ENCODE peak calls at places on chromosomes 12 and 14, in ten cellular contexts. Z, W, F, G, Y, H, V, T, N and O are unnamed samples.

GRCh38 chr12:101599771-101600486 is 5.2 kb downstream of the MYBPC1 start:
- DNase-seq in W (no peak), F (no peak), T (no peak), Y (no peak), Z (no peak), G (no peak), N (no peak), H (no peak), V (no peak), O (no peak)

GRCh38 chr12:123998344-123998941 is 25.4 kb downstream of the ZNF664 start:
- DNase-seq in N (no peak), G (no peak), V (no peak), H (no peak), Y (no peak), Z (no peak), W (no peak), F (no peak), T (no peak), O (no peak)

GRCh38 chr12:104083769-104084475 is 19.6 kb downstream of the HCFC2 start:
- DNase-seq in F (no peak), T (no peak), W (no peak), V (no peak), H (no peak), G (no peak), N (no peak), Z (no peak), Y (no peak), O (no peak)

GRCh38 chr14:35285991-35286564 is 6.1 kb upstream of the PSMA6 start:
- DNase-seq in Z (no peak), F (no peak), W (no peak), H (no peak), G (no peak), T (no peak), Y (no peak), N (no peak), V (no peak), O (no peak)

GRCh38 chr12:53538209-53538689 is 31.0 kb upstream of the NPFF start:
- DNase-seq in H (no peak), T (no peak), G (no peak), W (peak), N (no peak), V (no peak), F (no peak), Z (no peak), Y (no peak), O (no peak)

GRCh38 chr12:81128930-81129554 is 51.2 kb downstream of the ACSS3 start:
- DNase-seq in G (no peak), V (peak), F (no peak), W (peak), T (no peak), N (no peak), Z (no peak), Y (peak), H (no peak), O (peak)

GRCh38 chr14:83873626-83874025 is 1656.3 kb upstream of the FLRT2 start:
- DNase-seq in F (no peak), H (no peak), G (no peak), N (no peak), T (no peak), Z (no peak), Y (no peak), W (no peak), V (no peak), O (no peak)

GRCh38 chr12:47276253-47277070 is 196.7 kb upstream of the AMIGO2 start:
- DNase-seq in H (no peak), Z (no peak), G (no peak), F (no peak), W (peak), T (no peak), Y (no peak), V (no peak), N (no peak), O (peak)

GRCh38 chr14:36424478-36425102 is 95.4 kb downstream of the NKX2-1 start:
- DNase-seq in Y (no peak), H (no peak), G (no peak), T (no peak), W (no peak), F (no peak), V (no peak), Z (no peak), N (no peak), O (no peak)

GRCh38 chr14:102616799-102617198 is 24.4 kb downstream of the RCOR1 start:
- DNase-seq in F (no peak), T (no peak), G (no peak), W (peak), Y (no peak), N (no peak), V (no peak), H (no peak), Z (no peak), O (no peak)
- H3K27ac ChIP-seq in F (no peak), T (no peak), G (no peak), W (no peak), Y (no peak), N (no peak), V (no peak), H (no peak), Z (no peak), O (no peak)

GRCh38 chr14:77069551-77069950 is 28.5 kb upstream of the CIPC start:
- DNase-seq in V (no peak), H (no peak), Y (no peak), G (no peak), F (no peak), Z (no peak), N (no peak), W (no peak), T (no peak), O (no peak)

GRCh38 chr14:77076118-77076631 is 21.9 kb upstream of the CIPC start:
- DNase-seq in N (no peak), Z (peak), H (no peak), F (peak), T (peak), V (no peak), Y (peak), G (peak), W (no peak), O (no peak)

GRCh38 chr14:77071938-77072388 is 26.1 kb upstream of the CIPC start:
- DNase-seq in N (no peak), H (no peak), Z (no peak), Y (no peak), W (peak), G (no peak), V (peak), F (no peak), T (peak), O (peak)

GRCh38 chr14:77077040-77077439 is 21.0 kb upstream of the CIPC start:
- DNase-seq in Z (no peak), T (peak), F (no peak), V (no peak), W (no peak), G (no peak), Y (no peak), N (no peak), H (no peak), O (no peak)

DNA sequence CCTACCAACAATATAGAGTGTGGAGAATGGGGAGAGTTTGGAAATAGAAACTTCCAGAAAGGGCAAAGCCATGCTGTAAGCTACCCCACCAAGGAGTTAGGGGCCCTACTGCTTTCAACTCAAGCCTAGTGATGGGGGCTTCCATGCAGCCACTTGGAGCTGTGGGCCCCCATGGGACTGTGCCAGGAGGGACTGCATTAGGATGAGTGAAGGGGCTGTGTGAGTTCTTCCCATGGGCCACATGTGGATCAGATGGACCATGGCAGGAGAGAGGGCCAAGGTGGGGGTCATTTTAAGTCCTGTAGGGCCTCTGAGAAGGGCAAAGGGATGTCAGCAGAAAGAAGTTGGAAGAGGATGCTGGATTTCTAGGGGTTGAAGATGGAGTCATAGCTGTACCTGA is 23.1 kb upstream of the CIPC start:
- DNase-seq in V (no peak), Z (no peak), T (no peak), G (no peak), F (no peak), W (no peak), H (no peak), Y (no peak), N (no peak), O (no peak)
- H3K27ac ChIP-seq in V (no peak), Z (no peak), T (peak), G (peak), F (peak), W (no peak), H (no peak), Y (no peak), N (no peak), O (no peak)

GRCh38 chr12:61652265-61652664 is 607.9 kb upstream of the USP15 start:
- DNase-seq in H (no peak), N (no peak), F (no peak), W (no peak), Y (no peak), Z (no peak), T (no peak), V (no peak), G (no peak), O (no peak)
- H3K27ac ChIP-seq in H (no peak), N (no peak), F (no peak), W (no peak), Y (no peak), Z (no peak), T (no peak), V (no peak), G (no peak), O (no peak)

GRCh38 chr14:103526914-103527248 is 2.1 kb upstream of the TRMT61A start:
- DNase-seq in G (no peak), Z (no peak), V (no peak), W (no peak), N (no peak), F (no peak), T (no peak), Y (no peak), H (no peak), O (no peak)

GRCh38 chr14:103528158-103528511 is 861 bp upstream of the TRMT61A start:
- DNase-seq in G (no peak), H (no peak), N (no peak), F (no peak), Y (no peak), Z (no peak), V (no peak), T (no peak), W (peak), O (no peak)

GRCh38 chr14:103524002-103524785 is 1.6 kb upstream of the CKB start:
- DNase-seq in G (no peak), F (no peak), N (no peak), Z (no peak), V (no peak), H (no peak), T (no peak), Y (no peak), W (no peak), O (no peak)

GRCh38 chr14:103527408-103528157 is 1.4 kb upstream of the TRMT61A start:
- DNase-seq in F (no peak), G (no peak), Y (no peak), W (peak), H (no peak), V (no peak), T (no peak), Z (no peak), N (no peak), O (no peak)

DNA sequence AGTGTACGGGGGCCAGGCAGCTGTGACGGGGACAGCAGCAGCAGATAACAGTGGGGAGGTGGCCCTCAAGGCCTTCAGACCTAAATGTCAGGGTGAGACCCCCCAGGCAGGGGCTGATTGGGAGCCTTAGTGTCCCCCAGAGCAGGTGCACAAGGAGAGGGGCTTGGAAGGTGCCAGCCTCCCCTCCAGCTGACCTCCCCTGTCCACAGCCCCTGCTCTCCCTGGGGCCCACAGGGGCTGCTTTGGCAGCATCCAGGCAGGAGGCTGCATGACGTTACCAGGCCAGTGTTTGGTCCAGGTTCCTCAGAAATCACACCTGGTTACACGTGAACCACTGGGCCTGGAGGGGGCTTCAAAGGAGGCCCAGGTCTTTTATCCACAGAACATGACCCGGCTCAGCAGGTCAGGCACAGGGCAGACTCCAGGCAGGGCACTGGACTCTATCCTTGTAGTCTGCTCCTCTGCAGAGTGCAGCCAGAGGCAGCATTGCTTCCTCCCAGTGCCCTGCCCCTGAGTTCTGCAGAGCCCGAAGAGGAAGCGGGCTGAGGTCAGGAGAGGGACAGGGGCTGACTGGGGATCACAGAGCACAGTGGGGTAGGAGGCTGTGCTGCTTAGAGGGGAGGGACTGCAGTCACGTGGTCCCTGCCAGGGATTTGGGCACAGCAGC is 2.6 kb upstream of the TRMT61A start:
- DNase-seq in G (no peak), N (no peak), F (no peak), W (no peak), Z (no peak), H (no peak), V (no peak), Y (no peak), T (no peak), O (no peak)
- H3K27ac ChIP-seq in G (no peak), N (no peak), F (peak), W (no peak), Z (no peak), H (no peak), V (no peak), Y (no peak), T (peak), O (peak)

DNA sequence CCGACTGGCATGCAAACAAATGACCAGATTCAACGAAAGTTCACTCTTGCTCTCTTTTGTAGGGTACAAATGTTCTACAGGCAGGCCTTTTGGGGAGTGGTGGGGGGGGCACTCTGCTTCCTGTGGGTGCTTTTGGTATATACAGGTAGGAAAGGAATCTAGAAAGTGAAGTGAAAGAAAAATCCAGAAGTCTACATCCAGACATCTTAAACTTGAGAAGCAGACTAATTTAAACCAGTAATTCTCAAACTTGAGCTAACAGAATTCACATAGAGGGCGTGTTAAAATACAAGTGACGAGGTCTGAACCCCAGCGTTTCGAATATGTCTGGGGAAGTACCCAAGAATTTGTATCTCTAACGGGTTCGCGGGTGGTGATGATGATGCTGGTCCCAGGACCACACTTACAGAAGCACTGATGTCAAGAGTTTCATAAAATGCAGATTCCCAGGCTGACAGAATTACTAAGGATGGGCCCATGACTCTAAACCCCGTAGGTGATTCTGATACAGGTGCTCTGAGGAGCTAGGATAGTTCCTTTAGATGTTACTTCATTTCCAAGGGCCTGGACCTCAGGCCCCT is 480 bp upstream of the GPR135 start:
- DNase-seq in F (no peak), W (no peak), G (no peak), N (no peak), Z (no peak), T (no peak), V (no peak), Y (no peak), H (no peak), O (no peak)
- H3K27ac ChIP-seq in F (peak), W (no peak), G (peak), N (no peak), Z (peak), T (no peak), V (no peak), Y (no peak), H (no peak), O (peak)